ENCODE peak calls at places on chromosomes 4 and X, in four cellular contexts. B is K562, D is GM12878, J is HL-60. K is an unnamed sample.

GRCh38 chr4:139286186-139286698 is 6.2 kb upstream of the MGARP start:
- DNase-seq in J (no peak), B (no peak), D (no peak), K (no peak)

GRCh38 chrX:102976793-102977495 is 39.9 kb downstream of the RAB40AL start:
- DNase-seq in D (no peak), B (no peak), J (peak; percentile 15), K (no peak)

GRCh38 chr4:163331629-163332360 is 601 bp downstream of the NPY1R start:
- DNase-seq in B (no peak), D (no peak), J (no peak), K (peak; percentile 14)

GRCh38 chr4:155832664-155833063 is 33.4 kb downstream of the ASIC5 start:
- DNase-seq in B (no peak), J (no peak), D (no peak), K (no peak)

GRCh38 chrX:73944582-73944947 is 359.4 kb upstream of the ZCCHC13 start:
- DNase-seq in B (no peak), J (no peak), D (no peak), K (no peak)

GRCh38 chrX:13128104-13128503 is 83.7 kb upstream of the FAM9C start:
- DNase-seq in D (no peak), J (no peak), B (no peak), K (no peak)

GRCh38 chrX:8404443-8404842 is 60.2 kb upstream of the VCX3B start:
- DNase-seq in B (no peak), D (no peak), J (no peak), K (no peak)

GRCh38 chr4:140308366-140309123 is 64.9 kb upstream of the SCOC start:
- DNase-seq in J (no peak), B (no peak), D (no peak), K (no peak)

GRCh38 chr4:137387924-137388323 is 144.4 kb downstream of the PCDH18 start:
- DNase-seq in B (no peak), D (no peak), J (no peak), K (no peak)

GRCh38 chr4:137394000-137394399 is 138.3 kb downstream of the PCDH18 start:
- DNase-seq in J (no peak), B (no peak), D (no peak), K (no peak)

GRCh38 chr4:137390707-137391106 is 141.6 kb downstream of the PCDH18 start:
- DNase-seq in J (no peak), B (no peak), D (no peak), K (no peak)

GRCh38 chr4:137393043-137393442 is 139.3 kb downstream of the PCDH18 start:
- DNase-seq in D (no peak), B (no peak), J (no peak), K (no peak)

GRCh38 chr4:137390141-137390540 is 142.2 kb downstream of the PCDH18 start:
- DNase-seq in B (no peak), D (no peak), J (no peak), K (no peak)
- TF ChIP-seq SPI1 in B (no peak), D (no peak), J (no peak), K (no peak)

GRCh38 chrX:3145716-3146115 is 104.4 kb downstream of the ARSF start:
- DNase-seq in D (no peak), B (no peak), J (no peak), K (no peak)

GRCh38 chrX:3141031-3141430 is 99.8 kb downstream of the ARSF start:
- DNase-seq in B (no peak), J (no peak), D (no peak), K (no peak)

GRCh38 chrX:3144651-3145050 is 103.4 kb downstream of the ARSF start:
- DNase-seq in D (no peak), J (no peak), B (no peak), K (no peak)

GRCh38 chrX:3142259-3143042 is 101.2 kb downstream of the ARSF start:
- DNase-seq in D (no peak), B (no peak), J (peak; percentile 58), K (no peak)

DNA sequence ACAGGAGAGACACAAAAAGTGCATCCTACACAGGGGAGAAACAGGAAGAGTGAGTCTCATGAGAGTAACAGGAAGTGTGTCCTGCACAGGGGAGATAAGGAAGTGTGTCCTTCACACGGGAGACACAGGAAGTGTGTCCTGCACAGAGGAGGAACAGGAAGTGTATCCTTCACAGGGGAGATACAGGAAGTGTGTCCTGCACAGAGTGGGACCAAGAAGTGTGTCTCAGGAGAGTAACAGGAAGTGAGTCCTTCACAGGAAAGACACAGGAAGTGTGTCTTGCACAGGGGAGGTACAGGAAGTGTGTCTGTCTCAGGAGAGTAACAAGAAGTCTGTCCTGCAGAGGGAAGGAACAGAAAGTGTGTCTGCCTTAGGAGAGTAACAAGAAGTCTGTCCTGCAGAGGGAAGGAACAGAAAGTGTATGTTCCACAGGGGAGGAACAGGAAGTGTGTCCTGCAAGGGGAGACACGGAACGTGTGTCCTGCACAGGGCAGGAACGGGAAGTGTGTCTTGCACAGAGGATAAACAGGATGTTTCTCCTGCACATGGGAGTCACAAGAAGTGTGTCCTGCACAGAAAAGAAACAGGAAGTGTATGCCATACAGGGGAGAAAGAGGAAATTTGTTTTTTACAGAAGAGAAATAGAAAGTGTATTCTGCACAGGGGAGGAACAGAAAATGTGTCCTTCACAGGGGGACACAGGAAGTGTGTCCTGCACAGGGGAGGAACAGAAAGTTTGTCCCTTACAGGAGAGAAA is 102.0 kb downstream of the ARSF start:
- DNase-seq in B (no peak), D (no peak), J (peak; percentile 67), K (no peak)
- TF ChIP-seq POLR2AphosphoS5 in B (no peak), D (no peak), J (peak; percentile 30), K (no peak)

GRCh38 chrX:65718538-65718937 is 51.1 kb downstream of the MSN start:
- DNase-seq in D (no peak), B (no peak), J (no peak), K (no peak)

GRCh38 chrX:65723706-65724105 is 56.3 kb downstream of the MSN start:
- DNase-seq in B (no peak), D (peak; percentile 74), J (no peak), K (no peak)

DNA sequence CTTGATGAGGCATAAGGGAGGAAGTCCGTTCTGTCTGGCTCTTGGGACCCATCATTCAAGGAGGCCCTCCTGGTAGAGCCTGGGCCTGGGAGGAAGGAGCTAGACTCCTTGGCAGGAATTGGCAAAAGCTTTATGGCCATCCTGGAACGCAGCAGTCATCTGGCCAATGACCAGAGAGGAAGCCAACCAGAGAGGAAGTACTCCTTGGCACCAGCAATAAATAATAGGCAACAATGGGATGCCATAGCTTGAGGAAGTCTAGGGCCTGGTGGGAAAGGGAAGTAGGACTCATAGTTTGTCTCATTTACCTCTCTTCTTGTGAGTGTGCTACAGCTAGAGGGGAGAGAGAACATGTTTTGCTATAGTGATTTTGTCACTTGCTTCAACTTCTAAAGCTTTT is 53.1 kb downstream of the MSN start:
- DNase-seq in D (no peak), B (no peak), J (peak; percentile 59), K (no peak)
- TF ChIP-seq SPI1 in D (peak; percentile 21), B (no peak), J (peak; percentile 77), K (peak; percentile 11)

DNA sequence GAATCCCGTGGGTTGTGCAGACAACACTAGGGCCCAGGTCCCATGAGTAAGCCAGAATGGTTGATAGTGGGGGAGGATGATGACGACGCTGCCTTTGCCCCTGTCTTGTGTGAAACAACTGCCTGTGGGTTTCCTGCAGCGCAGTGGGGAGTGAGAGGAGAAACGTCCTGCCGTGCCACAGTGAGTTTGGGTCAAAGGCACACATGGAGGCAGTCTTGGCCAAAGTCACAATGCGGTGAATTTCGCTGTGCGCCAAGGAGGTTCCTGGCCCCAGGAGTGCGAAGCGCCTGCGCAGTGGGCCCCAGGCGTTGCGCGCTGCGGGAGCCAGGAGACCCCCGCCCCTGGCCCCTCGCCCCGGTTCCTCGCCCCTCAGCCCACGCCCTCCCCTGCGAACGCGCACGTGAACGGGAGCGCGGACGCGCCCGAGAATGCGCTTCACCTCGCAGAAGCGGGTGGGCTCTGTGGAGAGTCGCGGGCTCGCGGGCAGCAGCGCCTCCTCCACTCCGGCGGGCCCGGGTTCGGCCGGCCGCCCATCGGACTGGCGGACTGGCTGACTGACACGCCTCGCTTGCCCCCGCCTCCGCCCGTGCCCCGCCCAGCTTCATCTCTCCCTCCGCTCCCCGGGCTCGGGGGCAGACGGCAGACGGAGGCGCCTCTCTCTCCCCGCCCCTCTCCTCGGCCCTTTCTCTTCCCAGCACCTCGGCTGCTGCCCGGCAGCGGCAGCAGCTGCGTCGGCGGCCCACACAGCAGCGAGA is at the start of gene NUDT10:
- DNase-seq in D (no peak), B (no peak), J (no peak), K (no peak)
- TF ChIP-seq POLR2AphosphoS5 in D (no peak), B (no peak), J (no peak), K (no peak)

GRCh38 chrX:141760761-141761160 is 62.2 kb upstream of the SPANXD start:
- DNase-seq in J (no peak), D (no peak), B (no peak), K (no peak)
- TF ChIP-seq SPI1 in J (no peak), D (no peak), B (no peak), K (no peak)

DNA sequence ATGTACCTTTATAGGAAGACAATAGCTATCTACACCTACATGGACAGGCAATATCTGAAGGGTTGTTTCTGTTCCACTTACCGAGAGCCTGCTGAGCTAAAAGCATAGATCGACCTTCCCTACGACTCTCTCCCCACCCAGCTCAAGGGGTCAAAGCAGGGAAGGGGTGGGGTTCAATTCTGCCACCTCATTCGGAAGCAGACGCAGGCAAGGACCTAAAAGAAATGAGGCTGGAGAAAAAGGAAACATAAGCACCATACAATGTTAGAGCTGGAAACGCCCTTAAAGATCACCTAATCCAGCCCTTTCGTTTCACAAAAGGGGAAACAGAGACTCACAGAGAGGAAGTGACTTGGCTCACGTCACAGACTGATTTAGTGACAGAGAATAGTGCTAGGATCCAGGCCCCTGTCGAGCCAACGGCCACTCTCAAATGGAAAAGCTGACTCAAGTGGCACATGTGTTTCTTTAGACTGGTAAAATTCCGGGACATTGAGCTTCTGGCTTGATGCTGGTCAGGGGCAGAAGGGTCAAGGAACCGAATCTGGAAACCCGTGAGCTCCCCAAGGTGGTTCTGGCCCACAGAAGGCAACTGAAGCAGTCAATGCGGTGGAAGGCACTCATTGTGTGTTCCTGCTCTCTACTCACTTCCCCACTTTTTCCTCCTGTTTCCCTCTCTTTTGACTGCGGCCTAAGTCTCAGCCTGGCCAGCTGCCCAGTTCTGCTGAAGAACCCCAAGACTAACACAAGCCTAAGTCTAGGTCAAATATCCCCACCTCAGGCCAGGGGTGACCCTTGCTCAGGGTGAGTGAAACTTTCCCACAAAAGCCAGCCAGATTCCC is 7.5 kb downstream of the SEPTIN6 start:
- DNase-seq in D (no peak), J (peak; percentile 89), B (no peak), K (no peak)
- TF ChIP-seq POLR2AphosphoS5 in D (peak; percentile 70), J (peak; percentile 73), B (no peak), K (no peak)

GRCh38 chr4:4762300-4762699 is 97.2 kb upstream of the MSX1 start:
- DNase-seq in J (no peak), B (no peak), D (no peak), K (no peak)
- TF ChIP-seq SPI1 in J (no peak), B (no peak), D (no peak), K (no peak)